ENCODE peak calls at places on chromosomes 16 and 17, in four cellular contexts. One of them, this sample, is unnamed.

GRCh38 chr17:32609085-32609484 is 122.3 kb downstream of the CDK5R1 start:
- DNase-seq in fibroblast of lung: peak; percentile 32
- DNase-seq in stomach: peak; percentile 87
- DNase-seq in body of pancreas: peak; percentile 68
- DNase-seq in this sample: no peak

GRCh38 chr17:42783062-42783777 is 2.8 kb downstream of the WNK4 start:
- DNase-seq in stomach: no peak
- DNase-seq in body of pancreas: no peak
- DNase-seq in fibroblast of lung: peak; percentile 95
- DNase-seq in this sample: no peak

GRCh38 chr16:84379008-84379730 is 10.8 kb downstream of the ATP2C2 start:
- DNase-seq in fibroblast of lung: no peak
- DNase-seq in body of pancreas: no peak
- DNase-seq in stomach: no peak
- DNase-seq in this sample: peak; percentile 29

GRCh38 chr16:3358884-3359283 is 3.2 kb downstream of the OR2C1 start:
- DNase-seq in fibroblast of lung: peak; percentile 22
- DNase-seq in body of pancreas: no peak
- DNase-seq in stomach: no peak
- DNase-seq in this sample: no peak

GRCh38 chr17:49998836-49999511 is 4.0 kb upstream of the DLX3 start:
- DNase-seq in body of pancreas: no peak
- DNase-seq in stomach: no peak
- DNase-seq in fibroblast of lung: no peak
- DNase-seq in this sample: no peak

GRCh38 chr17:74408262-74408661 is 23.6 kb upstream of the GPRC5C start:
- DNase-seq in fibroblast of lung: peak; percentile 53
- DNase-seq in stomach: peak; percentile 65
- DNase-seq in body of pancreas: peak; percentile 57
- DNase-seq in this sample: no peak

GRCh38 chr17:10447035-10447931 is 22.1 kb downstream of the MYH4 start:
- DNase-seq in body of pancreas: no peak
- DNase-seq in stomach: no peak
- DNase-seq in fibroblast of lung: no peak
- DNase-seq in this sample: no peak

GRCh38 chr16:85310868-85311585 is 198.8 kb upstream of the CIBAR2 start:
- DNase-seq in fibroblast of lung: no peak
- DNase-seq in stomach: no peak
- DNase-seq in body of pancreas: no peak
- DNase-seq in this sample: no peak

GRCh38 chr17:70407501-70407900 is 238.2 kb downstream of the KCNJ2 start:
- DNase-seq in stomach: no peak
- DNase-seq in body of pancreas: no peak
- DNase-seq in fibroblast of lung: no peak
- DNase-seq in this sample: no peak

GRCh38 chr16:89289428-89290395 is 72.2 kb downstream of the ZNF778 start:
- DNase-seq in body of pancreas: peak; percentile 75
- DNase-seq in stomach: peak; percentile 83
- DNase-seq in fibroblast of lung: peak; percentile 37
- DNase-seq in this sample: no peak

GRCh38 chr16:28309811-28310311 is 17.5 kb downstream of the SBK1 start:
- DNase-seq in body of pancreas: no peak
- DNase-seq in fibroblast of lung: no peak
- DNase-seq in stomach: no peak
- DNase-seq in this sample: no peak

GRCh38 chr16:81973737-81974136 is 37.5 kb downstream of the SDR42E1 start:
- DNase-seq in body of pancreas: no peak
- DNase-seq in fibroblast of lung: no peak
- DNase-seq in stomach: no peak
- DNase-seq in this sample: no peak

GRCh38 chr17:19250421-19251141 is 13.4 kb downstream of the EPN2 start:
- DNase-seq in fibroblast of lung: no peak
- DNase-seq in body of pancreas: peak; percentile 52
- DNase-seq in stomach: no peak
- DNase-seq in this sample: peak; percentile 25

GRCh38 chr17:34883106-34884000 is 77.9 kb downstream of the CCT6B start:
- DNase-seq in stomach: no peak
- DNase-seq in fibroblast of lung: no peak
- DNase-seq in body of pancreas: no peak
- DNase-seq in this sample: no peak

GRCh38 chr17:4665027-4665426 is 23.5 kb upstream of the ALOX15 start:
- DNase-seq in body of pancreas: no peak
- DNase-seq in stomach: no peak
- DNase-seq in fibroblast of lung: no peak
- DNase-seq in this sample: no peak

GRCh38 chr16:48901712-48902374 is 291.9 kb upstream of the N4BP1 start:
- DNase-seq in stomach: no peak
- DNase-seq in body of pancreas: no peak
- DNase-seq in fibroblast of lung: no peak
- DNase-seq in this sample: no peak

GRCh38 chr17:194844-195602 is 13.6 kb upstream of the DOC2B start:
- DNase-seq in fibroblast of lung: no peak
- DNase-seq in stomach: no peak
- DNase-seq in body of pancreas: no peak
- DNase-seq in this sample: no peak

GRCh38 chr17:40538019-40538935 is 27.0 kb downstream of the CCR7 start:
- DNase-seq in fibroblast of lung: peak; percentile 65
- DNase-seq in stomach: no peak
- DNase-seq in body of pancreas: peak; percentile 90
- DNase-seq in this sample: no peak

GRCh38 chr16:48558269-48558915 is 51.6 kb downstream of the N4BP1 start:
- DNase-seq in stomach: no peak
- DNase-seq in body of pancreas: no peak
- DNase-seq in fibroblast of lung: no peak
- DNase-seq in this sample: no peak

GRCh38 chr16:51359141-51359960 is 208.3 kb upstream of the SALL1 start:
- DNase-seq in body of pancreas: peak; percentile 25
- DNase-seq in fibroblast of lung: peak; percentile 7
- DNase-seq in stomach: no peak
- DNase-seq in this sample: no peak

GRCh38 chr17:44307387-44308186 is 814 bp upstream of the RUNDC3A start:
- DNase-seq in fibroblast of lung: peak; percentile 18
- DNase-seq in stomach: no peak
- DNase-seq in body of pancreas: peak; percentile 60
- DNase-seq in this sample: no peak

GRCh38 chr16:16071631-16072244 is 122.3 kb downstream of the ABCC1 start:
- DNase-seq in body of pancreas: peak; percentile 90
- DNase-seq in fibroblast of lung: peak; percentile 84
- DNase-seq in stomach: peak; percentile 86
- DNase-seq in this sample: no peak

GRCh38 chr17:51057534-51057933 is 63.1 kb downstream of the SPAG9 start:
- DNase-seq in stomach: no peak
- DNase-seq in fibroblast of lung: no peak
- DNase-seq in body of pancreas: no peak
- DNase-seq in this sample: no peak
- H3K27ac ChIP-seq in stomach: peak overlapping the region; percentile 58
- H3K27ac ChIP-seq in fibroblast of lung: peak overlapping the region; percentile 58
- H3K27ac ChIP-seq in body of pancreas: peak overlapping the region; percentile 80
- H3K27ac ChIP-seq in this sample: peak overlapping the region; percentile 25

GRCh38 chr16:56658476-56658875 is 717 bp downstream of the MT1F start:
- DNase-seq in stomach: no peak
- DNase-seq in fibroblast of lung: no peak
- DNase-seq in body of pancreas: peak; percentile 39
- DNase-seq in this sample: no peak
- H3K4me3 ChIP-seq in stomach: peak overlapping the region; percentile 55
- H3K4me3 ChIP-seq in fibroblast of lung: no peak overlapping the region
- H3K4me3 ChIP-seq in body of pancreas: peak overlapping the region; percentile 20
- H3K4me3 ChIP-seq in this sample: peak overlapping the region; percentile 42

DNA sequence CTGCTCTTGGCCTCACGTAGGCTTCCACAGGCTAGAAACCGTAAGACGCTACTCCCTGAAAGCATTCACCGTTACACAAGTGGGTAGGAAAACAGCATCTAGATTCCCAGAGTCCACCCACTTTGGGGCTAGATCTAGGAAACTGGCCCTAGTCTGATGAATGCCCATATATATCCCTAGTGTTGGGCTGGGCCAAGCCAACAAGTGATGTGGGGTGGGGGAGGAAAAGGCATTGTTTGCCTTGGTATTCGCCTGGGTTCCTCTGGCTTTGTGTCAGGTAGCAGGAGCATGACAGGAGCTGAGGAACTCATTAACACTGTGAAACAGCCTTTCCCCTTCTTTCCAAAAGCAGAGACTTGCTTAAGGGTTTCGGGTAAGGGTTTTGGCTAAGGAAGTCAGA is 112.4 kb downstream of the SMG6 start:
- DNase-seq in body of pancreas: no peak
- DNase-seq in fibroblast of lung: no peak
- DNase-seq in stomach: no peak
- DNase-seq in this sample: no peak
- H3K27ac ChIP-seq in body of pancreas: no peak overlapping the region
- H3K27ac ChIP-seq in fibroblast of lung: peak overlapping the region; percentile 66
- H3K27ac ChIP-seq in stomach: no peak overlapping the region
- H3K27ac ChIP-seq in this sample: peak overlapping the region; percentile 95

DNA sequence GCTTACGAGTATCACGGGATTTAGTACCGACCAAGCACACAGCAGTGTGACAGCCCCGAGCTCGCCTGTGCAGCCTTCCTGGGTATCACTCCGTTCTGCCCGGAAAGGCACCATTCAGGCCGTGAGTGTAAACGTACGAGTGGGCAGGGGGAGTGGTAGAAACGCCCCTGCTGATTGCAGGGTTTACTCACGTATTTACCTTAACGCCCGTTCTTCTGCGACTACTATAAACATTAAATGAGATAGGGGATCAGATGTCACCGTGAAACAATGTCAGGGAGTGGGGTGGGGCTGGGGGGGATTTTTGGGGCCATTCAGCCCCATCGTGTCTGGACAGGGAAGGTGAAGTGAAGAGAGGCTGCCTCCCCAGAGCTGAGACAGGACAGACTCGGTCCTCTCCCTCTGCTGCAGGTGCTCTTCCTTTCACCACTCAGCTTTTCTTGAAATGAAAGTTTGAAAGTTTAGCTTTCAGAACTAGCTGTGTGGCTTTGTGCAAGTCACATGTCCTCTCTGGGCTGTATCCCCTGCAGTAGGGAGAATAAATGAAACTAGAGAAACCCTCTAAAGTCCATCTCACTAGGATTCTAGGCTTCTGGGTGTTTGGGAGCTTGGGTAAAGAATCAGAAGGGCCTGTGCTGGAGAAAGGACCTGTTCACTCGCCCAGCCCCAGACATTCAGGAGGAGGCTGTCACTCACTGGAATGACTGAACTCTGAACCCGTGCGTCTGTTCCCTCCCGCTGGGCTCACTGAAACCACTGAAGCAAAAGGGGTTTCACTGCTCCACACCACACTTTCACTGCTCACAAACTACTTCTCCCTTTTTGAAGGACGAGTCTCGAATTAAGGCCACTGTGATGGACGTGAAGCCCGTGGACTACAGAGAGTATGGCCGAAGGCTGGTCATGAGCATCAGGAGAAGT is 66.7 kb downstream of the RPA1 start:
- DNase-seq in fibroblast of lung: no peak
- DNase-seq in body of pancreas: no peak
- DNase-seq in stomach: no peak
- DNase-seq in this sample: no peak
- H3K4me3 ChIP-seq in fibroblast of lung: no peak overlapping the region
- H3K4me3 ChIP-seq in body of pancreas: no peak overlapping the region
- H3K4me3 ChIP-seq in stomach: no peak overlapping the region
- H3K4me3 ChIP-seq in this sample: no peak overlapping the region

GRCh38 chr16:29821663-29822115 is 1.4 kb downstream of the MVP start:
- DNase-seq in fibroblast of lung: peak; percentile 90
- DNase-seq in body of pancreas: no peak
- DNase-seq in stomach: peak; percentile 40
- DNase-seq in this sample: no peak

GRCh38 chr16:29830774-29831173 is 10.5 kb downstream of the MVP start:
- DNase-seq in stomach: no peak
- DNase-seq in fibroblast of lung: no peak
- DNase-seq in body of pancreas: no peak
- DNase-seq in this sample: no peak

GRCh38 chr16:29825145-29826044 is 5.1 kb downstream of the MVP start:
- DNase-seq in stomach: no peak
- DNase-seq in body of pancreas: no peak
- DNase-seq in fibroblast of lung: peak; percentile 91
- DNase-seq in this sample: no peak

GRCh38 chr16:29824589-29825144 is 4.4 kb downstream of the MVP start:
- DNase-seq in fibroblast of lung: peak; percentile 85
- DNase-seq in stomach: no peak
- DNase-seq in body of pancreas: no peak
- DNase-seq in this sample: no peak

GRCh38 chr16:29826342-29826695 is 6.1 kb downstream of the MVP start:
- DNase-seq in body of pancreas: no peak
- DNase-seq in stomach: no peak
- DNase-seq in fibroblast of lung: no peak
- DNase-seq in this sample: no peak
- H3K27ac ChIP-seq in body of pancreas: peak overlapping the region; percentile 86
- H3K27ac ChIP-seq in stomach: peak overlapping the region; percentile 94
- H3K27ac ChIP-seq in fibroblast of lung: peak overlapping the region; percentile 93
- H3K27ac ChIP-seq in this sample: no peak overlapping the region

GRCh38 chr17:68292689-68293040 is 1.4 kb downstream of the ARSG start:
- DNase-seq in fibroblast of lung: no peak
- DNase-seq in stomach: no peak
- DNase-seq in body of pancreas: no peak
- DNase-seq in this sample: no peak
- H3K4me3 ChIP-seq in fibroblast of lung: no peak overlapping the region
- H3K4me3 ChIP-seq in stomach: peak overlapping the region; percentile 59
- H3K4me3 ChIP-seq in body of pancreas: no peak overlapping the region
- H3K4me3 ChIP-seq in this sample: no peak overlapping the region

This sample was measured in RWPE2.